ENCODE peak calls at places on chromosomes 11 and 22, in six cellular contexts. One of them, this sample, is unnamed.

GRCh38 chr22:41481131-41481830 is 12.4 kb downstream of the ACO2 start:
- DNase-seq in left lung: no peak
- DNase-seq in OCI-LY7: no peak
- DNase-seq in WERI-Rb-1: no peak
- DNase-seq in mucosa of descending colon: no peak
- DNase-seq in lung: peak
- DNase-seq in this sample: no peak

GRCh38 chr11:86577663-86578636 is 94.5 kb downstream of the ME3 start:
- DNase-seq in WERI-Rb-1: no peak
- DNase-seq in lung: peak
- DNase-seq in OCI-LY7: no peak
- DNase-seq in mucosa of descending colon: peak
- DNase-seq in left lung: no peak
- DNase-seq in this sample: no peak

GRCh38 chr22:32625985-32626384 is 151.4 kb downstream of the FBXO7 start:
- DNase-seq in mucosa of descending colon: no peak
- DNase-seq in left lung: no peak
- DNase-seq in lung: no peak
- DNase-seq in OCI-LY7: no peak
- DNase-seq in WERI-Rb-1: no peak
- DNase-seq in this sample: no peak

GRCh38 chr11:12936200-12936599 is 72.9 kb upstream of the RASSF10 start:
- DNase-seq in mucosa of descending colon: no peak
- DNase-seq in lung: no peak
- DNase-seq in OCI-LY7: no peak
- DNase-seq in WERI-Rb-1: no peak
- DNase-seq in left lung: no peak
- DNase-seq in this sample: no peak

GRCh38 chr22:39266398-39267030 is 21.7 kb upstream of the PDGFB start:
- DNase-seq in OCI-LY7: no peak
- DNase-seq in WERI-Rb-1: peak
- DNase-seq in lung: no peak
- DNase-seq in mucosa of descending colon: no peak
- DNase-seq in left lung: no peak
- DNase-seq in this sample: no peak

GRCh38 chr11:68632802-68633201 is 51.5 kb upstream of the GAL start:
- DNase-seq in left lung: no peak
- DNase-seq in mucosa of descending colon: peak
- DNase-seq in lung: no peak
- DNase-seq in WERI-Rb-1: peak
- DNase-seq in OCI-LY7: peak
- DNase-seq in this sample: peak

GRCh38 chr22:27795053-27795452 is 6.5 kb downstream of the MN1 start:
- DNase-seq in WERI-Rb-1: no peak
- DNase-seq in lung: no peak
- DNase-seq in left lung: no peak
- DNase-seq in OCI-LY7: no peak
- DNase-seq in mucosa of descending colon: no peak
- DNase-seq in this sample: no peak

GRCh38 chr11:105609832-105610781 is at the start of gene GRIA4:
- DNase-seq in mucosa of descending colon: peak
- DNase-seq in lung: no peak
- DNase-seq in left lung: peak
- DNase-seq in OCI-LY7: no peak
- DNase-seq in WERI-Rb-1: peak
- DNase-seq in this sample: peak

GRCh38 chr11:105333153-105333552 is 193.6 kb upstream of the CARD18 start:
- DNase-seq in left lung: no peak
- DNase-seq in lung: no peak
- DNase-seq in WERI-Rb-1: no peak
- DNase-seq in mucosa of descending colon: no peak
- DNase-seq in OCI-LY7: no peak
- DNase-seq in this sample: no peak

GRCh38 chr11:102940714-102941588 is 14.6 kb downstream of the MMP13 start:
- DNase-seq in lung: no peak
- DNase-seq in OCI-LY7: peak
- DNase-seq in WERI-Rb-1: peak
- DNase-seq in left lung: no peak
- DNase-seq in mucosa of descending colon: no peak
- DNase-seq in this sample: peak

GRCh38 chr11:124717786-124718634 is 21.7 kb upstream of the NRGN start:
- DNase-seq in OCI-LY7: no peak
- DNase-seq in WERI-Rb-1: peak
- DNase-seq in mucosa of descending colon: peak
- DNase-seq in lung: peak
- DNase-seq in left lung: peak
- DNase-seq in this sample: peak

GRCh38 chr11:101341578-101341977 is 212.0 kb upstream of the PGR start:
- DNase-seq in WERI-Rb-1: no peak
- DNase-seq in mucosa of descending colon: no peak
- DNase-seq in lung: no peak
- DNase-seq in left lung: no peak
- DNase-seq in OCI-LY7: no peak
- DNase-seq in this sample: no peak

GRCh38 chr22:45511847-45512261 is 9.2 kb downstream of the FBLN1 start:
- DNase-seq in left lung: peak
- DNase-seq in mucosa of descending colon: peak
- DNase-seq in WERI-Rb-1: no peak
- DNase-seq in lung: no peak
- DNase-seq in OCI-LY7: no peak
- DNase-seq in this sample: no peak

GRCh38 chr22:50191041-50191740 is 5.5 kb downstream of the TRABD start:
- DNase-seq in WERI-Rb-1: no peak
- DNase-seq in OCI-LY7: peak
- DNase-seq in left lung: peak
- DNase-seq in mucosa of descending colon: peak
- DNase-seq in lung: peak
- DNase-seq in this sample: no peak

GRCh38 chr22:49691256-49691655 is 136.4 kb downstream of the BRD1 start:
- DNase-seq in lung: no peak
- DNase-seq in left lung: no peak
- DNase-seq in mucosa of descending colon: no peak
- DNase-seq in OCI-LY7: no peak
- DNase-seq in WERI-Rb-1: no peak
- DNase-seq in this sample: peak

GRCh38 chr11:27807594-27807993 is 107.3 kb upstream of the BDNF start:
- DNase-seq in lung: no peak
- DNase-seq in left lung: no peak
- DNase-seq in mucosa of descending colon: no peak
- DNase-seq in WERI-Rb-1: no peak
- DNase-seq in OCI-LY7: no peak
- DNase-seq in this sample: no peak

GRCh38 chr11:17405232-17406005 is 17.0 kb upstream of the KCNJ11 start:
- DNase-seq in mucosa of descending colon: peak
- DNase-seq in WERI-Rb-1: no peak
- DNase-seq in left lung: peak
- DNase-seq in lung: peak
- DNase-seq in OCI-LY7: no peak
- DNase-seq in this sample: peak

GRCh38 chr11:45388472-45388871 is 102.3 kb upstream of the SYT13 start:
- DNase-seq in mucosa of descending colon: no peak
- DNase-seq in WERI-Rb-1: no peak
- DNase-seq in left lung: no peak
- DNase-seq in lung: no peak
- DNase-seq in OCI-LY7: no peak
- DNase-seq in this sample: no peak

GRCh38 chr22:43308451-43309235 is 34.5 kb downstream of the SCUBE1 start:
- DNase-seq in left lung: peak
- DNase-seq in mucosa of descending colon: no peak
- DNase-seq in WERI-Rb-1: no peak
- DNase-seq in OCI-LY7: no peak
- DNase-seq in lung: no peak
- DNase-seq in this sample: no peak

GRCh38 chr11:1484716-1485503 is 1.7 kb downstream of the MOB2 start:
- DNase-seq in left lung: peak
- DNase-seq in OCI-LY7: no peak
- DNase-seq in lung: no peak
- DNase-seq in mucosa of descending colon: peak
- DNase-seq in WERI-Rb-1: no peak
- DNase-seq in this sample: no peak

GRCh38 chr11:97937501-97937900 is 1083.2 kb upstream of the CNTN5 start:
- DNase-seq in WERI-Rb-1: no peak
- DNase-seq in mucosa of descending colon: no peak
- DNase-seq in lung: no peak
- DNase-seq in left lung: no peak
- DNase-seq in OCI-LY7: no peak
- DNase-seq in this sample: no peak

GRCh38 chr11:43360361-43361032 is 1.8 kb downstream of the TTC17 start:
- DNase-seq in lung: no peak
- DNase-seq in left lung: no peak
- DNase-seq in OCI-LY7: peak
- DNase-seq in mucosa of descending colon: no peak
- DNase-seq in WERI-Rb-1: no peak
- DNase-seq in this sample: no peak

GRCh38 chr11:87181143-87181542 is 143.4 kb downstream of the TMEM135 start:
- DNase-seq in left lung: no peak
- DNase-seq in lung: no peak
- DNase-seq in WERI-Rb-1: no peak
- DNase-seq in mucosa of descending colon: no peak
- DNase-seq in OCI-LY7: no peak
- DNase-seq in this sample: no peak

GRCh38 chr11:32304521-32304920 is 130.8 kb downstream of the WT1 start:
- DNase-seq in mucosa of descending colon: no peak
- DNase-seq in left lung: no peak
- DNase-seq in lung: no peak
- DNase-seq in WERI-Rb-1: no peak
- DNase-seq in OCI-LY7: no peak
- DNase-seq in this sample: no peak

GRCh38 chr22:24944224-24944937 is 2.1 kb downstream of the LHFPL7 start:
- DNase-seq in left lung: no peak
- DNase-seq in WERI-Rb-1: no peak
- DNase-seq in OCI-LY7: no peak
- DNase-seq in mucosa of descending colon: no peak
- DNase-seq in lung: no peak
- DNase-seq in this sample: peak

GRCh38 chr11:119414734-119415133 is 8.2 kb downstream of the THY1 start:
- DNase-seq in left lung: no peak
- DNase-seq in mucosa of descending colon: no peak
- DNase-seq in OCI-LY7: no peak
- DNase-seq in WERI-Rb-1: no peak
- DNase-seq in lung: no peak
- DNase-seq in this sample: no peak

DNA sequence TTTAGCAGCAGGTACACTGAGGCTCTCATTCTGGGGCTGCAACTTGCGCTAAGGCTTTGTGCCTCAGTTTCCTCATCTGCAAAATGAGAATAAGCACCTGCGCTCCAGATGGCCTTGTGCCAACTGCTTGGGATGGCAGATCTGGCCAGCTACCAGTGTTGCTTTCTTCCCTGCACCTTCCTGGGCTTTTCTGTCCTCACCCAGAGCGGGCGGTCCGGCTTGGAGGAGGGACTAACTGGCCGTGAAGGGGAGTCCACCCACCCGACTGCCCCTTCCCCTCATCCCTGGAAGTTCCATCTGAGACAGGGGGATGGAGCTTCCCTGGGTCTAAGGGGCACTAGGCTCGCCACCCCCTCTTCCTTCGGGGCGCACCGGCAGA is 3.5 kb downstream of the SLC16A8 start:
- DNase-seq in lung: no peak
- DNase-seq in OCI-LY7: no peak
- DNase-seq in left lung: no peak
- DNase-seq in WERI-Rb-1: no peak
- DNase-seq in mucosa of descending colon: no peak
- DNase-seq in this sample: no peak
- H3K4me3 ChIP-seq in lung: no peak
- H3K4me3 ChIP-seq in OCI-LY7: no peak
- H3K4me3 ChIP-seq in left lung: peak
- H3K4me3 ChIP-seq in WERI-Rb-1: no peak
- H3K4me3 ChIP-seq in mucosa of descending colon: no peak
- H3K4me3 ChIP-seq in this sample: no peak

GRCh38 chr11:129644326-129644725 is 171.3 kb upstream of the TMEM45B start:
- DNase-seq in lung: no peak
- DNase-seq in mucosa of descending colon: no peak
- DNase-seq in left lung: no peak
- DNase-seq in OCI-LY7: no peak
- DNase-seq in WERI-Rb-1: no peak
- DNase-seq in this sample: no peak
- TF ChIP-seq CTCF in lung: no peak
- TF ChIP-seq CTCF in mucosa of descending colon: no peak
- TF ChIP-seq CTCF in left lung: no peak
- TF ChIP-seq CTCF in OCI-LY7: no peak
- TF ChIP-seq CTCF in WERI-Rb-1: no peak
- TF ChIP-seq CTCF in this sample: no peak

GRCh38 chr11:10696797-10697620 is 3.5 kb upstream of the IRAG1 start:
- DNase-seq in OCI-LY7: no peak
- DNase-seq in mucosa of descending colon: no peak
- DNase-seq in left lung: no peak
- DNase-seq in WERI-Rb-1: no peak
- DNase-seq in lung: no peak
- DNase-seq in this sample: no peak

GRCh38 chr11:10692716-10693115 is 839 bp downstream of the IRAG1 start:
- DNase-seq in mucosa of descending colon: no peak
- DNase-seq in lung: no peak
- DNase-seq in OCI-LY7: no peak
- DNase-seq in left lung: no peak
- DNase-seq in WERI-Rb-1: no peak
- DNase-seq in this sample: no peak

GRCh38 chr11:10695821-10696220 is 2.3 kb upstream of the IRAG1 start:
- DNase-seq in WERI-Rb-1: no peak
- DNase-seq in OCI-LY7: no peak
- DNase-seq in lung: no peak
- DNase-seq in left lung: no peak
- DNase-seq in mucosa of descending colon: no peak
- DNase-seq in this sample: no peak

GRCh38 chr11:10694481-10695239 is 1.1 kb upstream of the IRAG1 start:
- DNase-seq in mucosa of descending colon: no peak
- DNase-seq in WERI-Rb-1: no peak
- DNase-seq in lung: no peak
- DNase-seq in left lung: no peak
- DNase-seq in OCI-LY7: no peak
- DNase-seq in this sample: no peak

DNA sequence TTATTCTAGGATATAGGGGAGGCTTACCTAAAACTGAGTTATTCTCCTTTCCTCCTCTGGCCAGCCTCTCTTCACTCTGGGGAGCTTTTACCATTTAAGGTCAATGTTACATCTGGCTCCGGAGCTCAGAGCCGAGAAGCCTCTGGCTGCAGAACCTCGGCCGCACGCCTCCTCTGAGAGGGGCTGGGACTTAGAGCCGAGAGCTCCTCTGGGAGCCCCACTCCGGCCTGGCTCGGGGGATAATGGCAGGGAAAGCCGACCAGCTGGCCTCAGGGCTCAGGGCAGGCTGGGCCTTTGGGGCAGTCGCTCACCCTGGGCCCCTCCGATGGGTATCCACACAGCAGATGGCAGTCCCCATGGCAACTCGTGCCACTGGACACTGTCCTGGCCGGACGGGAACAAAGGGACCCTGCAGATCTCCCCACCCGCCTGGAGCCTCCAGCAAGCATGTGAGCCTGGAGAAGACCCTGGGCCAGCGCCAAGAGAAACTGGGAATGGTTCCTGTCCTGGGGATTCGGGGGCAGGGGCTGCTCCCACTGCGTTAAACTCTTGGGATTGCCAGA is at the start of gene IRAG1:
- DNase-seq in lung: no peak
- DNase-seq in WERI-Rb-1: peak
- DNase-seq in left lung: peak
- DNase-seq in OCI-LY7: no peak
- DNase-seq in mucosa of descending colon: peak
- DNase-seq in this sample: no peak
- H3K4me3 ChIP-seq in lung: no peak
- H3K4me3 ChIP-seq in WERI-Rb-1: peak
- H3K4me3 ChIP-seq in left lung: peak
- H3K4me3 ChIP-seq in OCI-LY7: no peak
- H3K4me3 ChIP-seq in mucosa of descending colon: no peak
- H3K4me3 ChIP-seq in this sample: no peak

GRCh38 chr22:22171357-22172218 is 73.0 kb upstream of the VPREB1 start:
- DNase-seq in OCI-LY7: peak
- DNase-seq in WERI-Rb-1: peak
- DNase-seq in left lung: no peak
- DNase-seq in lung: no peak
- DNase-seq in mucosa of descending colon: no peak
- DNase-seq in this sample: peak
- TF ChIP-seq CTCF in OCI-LY7: peak
- TF ChIP-seq CTCF in WERI-Rb-1: peak
- TF ChIP-seq CTCF in left lung: no peak
- TF ChIP-seq CTCF in lung: no peak
- TF ChIP-seq CTCF in mucosa of descending colon: no peak
- TF ChIP-seq CTCF in this sample: peak